ENCODE peak calls at places on chromosomes 7 and 10, in six cellular contexts. O is ovary, L is HFF-Myc, K is tibial artery, H is GM12865, B is AG04449. P is an unnamed sample.

GRCh38 chr7:156640949-156641485 is 443 bp downstream of the RNF32 start:
- DNase-seq in O (no peak), B (no peak), K (no peak), H (peak), L (no peak), P (peak)

GRCh38 chr10:2120781-2121180 is 383.5 kb upstream of the ADARB2 start:
- DNase-seq in B (no peak), K (no peak), L (no peak), H (no peak), O (no peak), P (no peak)

GRCh38 chr7:157329447-157329846 is 7.4 kb upstream of the DNAJB6 start:
- DNase-seq in K (no peak), B (no peak), L (no peak), H (no peak), O (no peak), P (no peak)

GRCh38 chr7:23343806-23344500 is 44.8 kb downstream of the MALSU1 start:
- DNase-seq in L (no peak), H (no peak), B (no peak), O (no peak), K (no peak), P (no peak)

GRCh38 chr7:66557214-66558200 is 71.2 kb upstream of the KCTD7 start:
- DNase-seq in H (peak), L (no peak), K (peak), O (peak), B (no peak), P (peak)

GRCh38 chr7:11786186-11786585 is 45.8 kb downstream of the THSD7A start:
- DNase-seq in H (no peak), B (no peak), K (no peak), L (no peak), O (no peak), P (peak)

GRCh38 chr7:143479055-143479766 is 1.5 kb downstream of the TAS2R41 start:
- DNase-seq in O (no peak), B (no peak), H (no peak), K (no peak), L (no peak), P (no peak)

GRCh38 chr10:34643620-34644019 is 171.5 kb downstream of the PARD3 start:
- DNase-seq in O (no peak), H (no peak), L (no peak), K (no peak), B (no peak), P (no peak)

GRCh38 chr7:87354749-87355148 is 9.3 kb downstream of the CROT start:
- DNase-seq in L (peak), B (no peak), H (peak), K (no peak), O (no peak), P (no peak)

GRCh38 chr10:93813507-93814465 is 56.0 kb downstream of the LGI1 start:
- DNase-seq in O (no peak), K (peak), B (no peak), L (no peak), H (peak), P (peak)

GRCh38 chr7:149624006-149624405 is 126.4 kb upstream of the ZNF746 start:
- DNase-seq in K (no peak), O (peak), H (peak), L (no peak), B (no peak), P (peak)

GRCh38 chr10:85919358-85920022 is 447.1 kb downstream of the GRID1 start:
- DNase-seq in L (no peak), O (no peak), B (no peak), K (no peak), H (no peak), P (no peak)

GRCh38 chr10:30368065-30368718 is 19.1 kb upstream of the MTPAP start:
- DNase-seq in L (no peak), B (no peak), H (no peak), K (no peak), O (peak), P (peak)

GRCh38 chr10:103145860-103146466 is 47.1 kb downstream of the NT5C2 start:
- DNase-seq in L (peak), O (peak), K (peak), H (no peak), B (peak), P (peak)

GRCh38 chr7:112399501-112399900 is 50.8 kb upstream of the IFRD1 start:
- DNase-seq in L (no peak), B (peak), O (no peak), K (no peak), H (no peak), P (no peak)

GRCh38 chr10:16756561-16757221 is 60.5 kb downstream of the RSU1 start:
- DNase-seq in O (no peak), H (no peak), B (peak), K (no peak), L (peak), P (no peak)
- TF ChIP-seq CTCF in O (no peak), H (no peak), B (no peak), K (no peak), L (no peak), P (no peak)

DNA sequence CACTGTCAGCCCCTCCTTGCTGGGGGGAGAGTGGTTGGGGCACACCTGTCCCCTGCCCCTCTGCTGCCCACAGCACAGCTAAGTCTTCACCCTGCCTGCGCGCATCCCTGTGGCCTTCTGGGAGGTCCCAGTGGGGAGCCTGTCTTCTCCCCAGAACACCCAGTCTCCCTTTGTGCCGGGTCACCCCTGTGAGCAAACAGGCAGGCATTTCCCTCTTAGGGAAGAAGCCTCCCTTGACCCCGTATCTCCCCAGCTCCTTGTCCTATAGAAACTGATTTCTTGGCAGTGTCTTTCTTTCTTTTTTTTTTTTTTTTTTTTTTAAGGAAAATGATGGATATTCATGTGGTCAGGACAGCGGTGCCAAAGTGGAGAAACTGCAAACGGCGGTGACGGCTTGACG is 115.4 kb downstream of the NKX6-2 start:
- DNase-seq in O (no peak), K (peak), B (no peak), L (no peak), H (no peak), P (no peak)
- H3K4me3 ChIP-seq in O (no peak), K (no peak), B (no peak), L (no peak), H (no peak), P (no peak)

GRCh38 chr7:7524121-7524520 is 11.6 kb downstream of the COL28A1 start:
- DNase-seq in L (no peak), O (no peak), B (no peak), K (no peak), H (no peak), P (no peak)

GRCh38 chr7:7522421-7522820 is 13.3 kb downstream of the COL28A1 start:
- DNase-seq in K (no peak), L (no peak), O (no peak), B (peak), H (no peak), P (no peak)

GRCh38 chr7:7519528-7519927 is 16.1 kb downstream of the COL28A1 start:
- DNase-seq in H (no peak), B (no peak), L (no peak), O (no peak), K (no peak), P (no peak)

GRCh38 chr7:7517661-7518236 is 17.9 kb downstream of the COL28A1 start:
- DNase-seq in O (no peak), B (no peak), H (no peak), L (no peak), K (no peak), P (no peak)

DNA sequence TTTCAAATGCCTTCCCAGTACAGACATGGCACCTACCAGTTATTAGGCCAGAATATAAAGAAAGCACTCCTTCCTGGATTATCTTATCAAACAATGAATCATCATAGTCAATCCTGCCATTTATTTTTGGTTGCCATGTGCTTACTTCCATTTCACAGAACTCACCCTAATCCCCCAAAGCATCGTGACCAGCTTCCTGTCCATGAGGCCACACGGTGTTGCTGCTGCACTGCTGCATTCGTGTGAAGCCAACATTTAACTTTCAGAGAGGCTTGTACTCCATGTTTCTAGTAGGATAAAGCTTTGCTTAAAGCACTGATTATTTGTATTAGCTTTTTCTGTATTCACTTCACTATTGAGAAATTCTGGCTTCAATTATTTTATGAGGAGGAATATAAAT is 14.4 kb downstream of the COL28A1 start:
- DNase-seq in K (no peak), H (peak), B (no peak), O (no peak), L (no peak), P (no peak)
- TF ChIP-seq CTCF in K (no peak), H (no peak), B (no peak), O (no peak), L (no peak), P (no peak)

DNA sequence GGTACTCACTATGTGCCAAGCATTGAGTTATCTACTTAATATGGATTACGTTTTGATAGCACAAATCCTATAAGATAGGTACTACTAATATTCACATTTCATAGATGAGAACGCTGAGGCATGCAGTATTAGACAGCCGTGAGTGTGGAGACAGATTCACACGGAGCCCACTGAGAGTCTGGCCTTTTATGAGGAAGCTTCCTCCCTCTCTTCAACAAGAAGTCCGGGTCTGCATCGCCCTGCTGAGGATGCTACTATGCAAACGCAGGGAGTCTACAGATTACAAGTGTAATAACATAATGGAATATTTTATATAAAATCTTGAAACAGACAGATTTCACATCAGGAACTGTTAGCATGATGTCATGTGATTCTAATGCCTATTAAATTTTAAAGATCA is 255.9 kb upstream of the GLI3 start:
- DNase-seq in O (no peak), K (no peak), H (no peak), L (no peak), B (no peak), P (no peak)
- H3K4me3 ChIP-seq in O (no peak), K (peak), H (no peak), L (peak), B (no peak), P (no peak)

DNA sequence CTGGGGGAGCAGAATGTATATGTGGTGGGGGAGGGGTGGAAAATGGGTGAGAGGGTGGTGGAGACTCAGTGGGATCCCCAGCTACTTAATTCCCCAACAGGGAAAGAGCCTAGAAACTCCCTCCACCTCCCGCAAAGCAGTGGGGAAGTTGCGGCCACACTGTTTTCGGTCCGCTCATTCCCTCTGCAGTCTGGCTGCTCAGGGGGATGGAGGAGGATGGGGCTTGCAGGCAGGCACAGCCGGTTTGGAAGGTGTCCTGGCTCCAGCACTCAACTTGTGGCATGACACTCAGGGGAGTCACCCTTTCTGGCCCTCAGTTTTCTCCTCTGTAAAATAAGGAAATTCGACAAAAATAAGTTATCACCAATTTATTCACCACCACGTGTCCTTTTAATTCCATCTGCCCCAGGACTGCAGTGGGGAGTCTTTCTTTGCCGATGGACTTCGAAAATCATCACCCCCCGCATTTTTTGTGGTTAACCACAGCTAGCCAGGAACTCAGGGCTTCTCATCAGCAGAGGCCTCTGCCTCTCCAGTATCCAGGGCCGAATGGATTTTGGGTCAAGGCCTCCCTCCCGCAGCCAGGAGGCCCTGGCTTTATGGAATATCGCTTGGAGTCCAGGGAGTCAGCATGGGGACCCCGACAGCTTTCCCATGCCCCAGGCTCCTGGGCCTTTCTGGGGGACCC is 1.6 kb upstream of the HTRA1 start:
- DNase-seq in H (no peak), O (peak), B (peak), L (no peak), K (no peak), P (no peak)
- TF ChIP-seq CTCF in H (no peak), O (no peak), B (no peak), L (no peak), K (no peak), P (no peak)

P was measured in epithelial cell of esophagus.